ENCODE peak calls at places on chromosomes 16 and 17, in four cellular contexts. U is sigmoid colon, Z is right lobe of liver, E is HepG2. J is an unnamed sample. For H3K4me1, the result is how much of the 10 kb centered on the place peaks cover.

GRCh38 chr17:28090551-28090950 is 48.1 kb downstream of the NLK start:
- DNase-seq in E (no peak), U (no peak), Z (no peak), J (no peak)

GRCh38 chr17:57832711-57833596 is 16.9 kb downstream of the MRPS23 start:
- DNase-seq in E (peak), Z (no peak), U (peak), J (no peak)

GRCh38 chr17:4901648-4902344 is 1.1 kb downstream of the CHRNE start:
- DNase-seq in Z (peak), E (no peak), U (no peak), J (no peak)

GRCh38 chr16:67167588-67167987 is 2.8 kb upstream of the NOL3 start:
- DNase-seq in U (no peak), E (no peak), Z (peak), J (no peak)

GRCh38 chr16:50531359-50531758 is 16.8 kb upstream of the NKD1 start:
- DNase-seq in E (no peak), Z (no peak), U (no peak), J (no peak)

GRCh38 chr16:81917375-81917774 is 93.9 kb downstream of the SDR42E1 start:
- DNase-seq in E (no peak), Z (no peak), U (peak), J (no peak)

GRCh38 chr16:13036600-13036999 is 135.2 kb downstream of the SHISA9 start:
- DNase-seq in E (peak), Z (no peak), U (no peak), J (no peak)

GRCh38 chr16:30069575-30070462 is 4.3 kb downstream of the ALDOA start:
- DNase-seq in Z (no peak), U (peak), E (no peak), J (peak)

GRCh38 chr17:48519427-48519826 is 11.4 kb downstream of the HOXB1 start:
- DNase-seq in Z (no peak), U (no peak), E (no peak), J (no peak)

GRCh38 chr17:1592751-1593629 is 30.4 kb upstream of the PITPNA start:
- DNase-seq in U (no peak), E (peak), Z (no peak), J (no peak)

GRCh38 chr16:73058616-73059409 is 10.9 kb upstream of the ZFHX3 start:
- DNase-seq in Z (peak), U (peak), E (no peak), J (no peak)

GRCh38 chr17:37742114-37742761 is 2.6 kb downstream of the HNF1B start:
- DNase-seq in U (no peak), E (no peak), Z (peak), J (no peak)

GRCh38 chr17:225551-225950 is 44.1 kb upstream of the DOC2B start:
- DNase-seq in Z (peak), E (no peak), U (peak), J (peak)

GRCh38 chr16:20004931-20005330 is 68.8 kb downstream of the GPR139 start:
- DNase-seq in Z (no peak), E (peak), U (no peak), J (no peak)

GRCh38 chr17:75124041-75124818 is 7.3 kb downstream of the NT5C start:
- DNase-seq in Z (peak), E (peak), U (no peak), J (peak)

GRCh38 chr17:40433551-40434384 is 9.5 kb upstream of the IGFBP4 start:
- DNase-seq in Z (no peak), U (peak), E (no peak), J (peak)

GRCh38 chr17:36683387-36683786 is 82.0 kb downstream of the MRM1 start:
- DNase-seq in Z (no peak), E (no peak), U (no peak), J (no peak)

GRCh38 chr17:49518346-49519078 is 23.4 kb downstream of the NGFR start:
- DNase-seq in E (no peak), U (no peak), Z (no peak), J (no peak)

GRCh38 chr16:59573528-59574271 is 839.6 kb upstream of the GOT2 start:
- DNase-seq in Z (no peak), E (no peak), U (no peak), J (no peak)

GRCh38 chr17:63075969-63076368 is 109.9 kb downstream of the TANC2 start:
- DNase-seq in U (no peak), E (no peak), Z (no peak), J (no peak)

GRCh38 chr17:49830605-49831004 is 17.3 kb downstream of the TAC4 start:
- DNase-seq in U (no peak), Z (no peak), E (no peak), J (no peak)

GRCh38 chr17:67125417-67125816 is 81.1 kb downstream of the CACNG1 start:
- DNase-seq in U (no peak), Z (no peak), E (no peak), J (no peak)

GRCh38 chr16:62283-62682 is 8.7 kb downstream of the SNRNP25 start:
- DNase-seq in U (peak), E (no peak), Z (peak), J (no peak)

GRCh38 chr17:38572665-38573365 is 32.9 kb downstream of the SRCIN1 start:
- DNase-seq in Z (no peak), E (no peak), U (no peak), J (no peak)

GRCh38 chr17:69414408-69415274 is at the start of gene MAP2K6:
- DNase-seq in Z (peak), E (peak), U (peak), J (peak)

GRCh38 chr17:4005296-4006164 is 41.3 kb upstream of the ATP2A3 start:
- DNase-seq in E (no peak), Z (no peak), U (no peak), J (no peak)

GRCh38 chr16:23948949-23949392 is 113.2 kb downstream of the PRKCB start:
- DNase-seq in U (no peak), E (no peak), Z (no peak), J (no peak)

GRCh38 chr16:17369441-17369951 is 101.3 kb downstream of the XYLT1 start:
- DNase-seq in E (no peak), Z (peak), U (no peak), J (no peak)

GRCh38 chr16:71311553-71312158 is 22.5 kb upstream of the CMTR2 start:
- DNase-seq in E (peak), U (no peak), Z (no peak), J (no peak)

GRCh38 chr16:69131749-69132423 is 502 bp downstream of the CHTF8 start:
- DNase-seq in E (peak), Z (peak), U (peak), J (peak)

GRCh38 chr16:2866422-2866821 is 8.5 kb upstream of the PRSS22 start:
- DNase-seq in E (no peak), Z (no peak), U (no peak), J (no peak)

GRCh38 chr16:78309763-78310162 is 210.3 kb downstream of the WWOX start:
- DNase-seq in U (no peak), E (no peak), Z (no peak), J (no peak)
- H3K4me1 ChIP-seq in U (under half), E (under half), Z (under half), J (under half)

GRCh38 chr16:1681032-1681431 is 3.0 kb downstream of the JPT2 start:
- DNase-seq in E (no peak), U (no peak), Z (no peak), J (no peak)
- H3K27ac ChIP-seq in E (no peak), U (no peak), Z (no peak), J (peak)

DNA sequence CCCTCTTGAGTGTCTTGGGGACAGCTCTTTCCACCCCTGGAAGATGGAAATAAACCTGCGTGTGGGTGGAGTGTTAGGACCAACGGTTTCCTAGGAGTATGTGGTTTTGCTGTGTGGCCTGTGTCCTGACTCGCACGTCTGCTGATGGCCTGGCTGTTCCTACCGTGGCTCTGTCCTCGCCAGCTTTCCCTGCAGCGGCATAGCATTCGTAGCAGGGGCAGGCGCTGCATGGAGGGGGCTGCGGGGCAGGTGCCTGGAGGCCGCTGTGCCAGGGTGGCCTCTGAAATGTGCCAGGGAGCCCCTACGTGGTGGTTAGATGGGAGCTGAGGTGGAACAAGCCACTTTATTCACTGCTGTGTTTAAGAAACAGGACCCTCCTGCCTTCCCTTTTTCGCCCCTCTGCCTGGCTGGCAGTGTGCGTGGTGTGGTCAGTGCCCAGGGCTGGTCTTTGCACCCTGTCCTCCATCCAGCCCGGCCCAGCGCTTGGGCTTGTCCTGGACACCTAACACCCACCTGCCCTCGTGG is 10.6 kb downstream of the SLC16A3 start:
- DNase-seq in U (no peak), E (no peak), Z (peak), J (no peak)
- H3K4me1 ChIP-seq in U (half or more), E (half or more), Z (half or more), J (half or more)

GRCh38 chr17:54983260-54983659 is 14.7 kb downstream of the STXBP4 start:
- DNase-seq in E (no peak), Z (no peak), U (no peak), J (no peak)
- H3K27ac ChIP-seq in E (no peak), Z (no peak), U (no peak), J (no peak)

GRCh38 chr16:10308305-10309193 is 77.3 kb upstream of the ATF7IP2 start:
- DNase-seq in Z (no peak), U (no peak), E (peak), J (peak)

GRCh38 chr16:10312784-10313724 is 72.8 kb upstream of the ATF7IP2 start:
- DNase-seq in U (no peak), Z (no peak), E (peak), J (no peak)

GRCh38 chr16:10305912-10306311 is 79.9 kb upstream of the ATF7IP2 start:
- DNase-seq in Z (no peak), U (no peak), E (no peak), J (no peak)

GRCh38 chr16:10312023-10312422 is 73.8 kb upstream of the ATF7IP2 start:
- DNase-seq in U (no peak), Z (no peak), E (no peak), J (no peak)

DNA sequence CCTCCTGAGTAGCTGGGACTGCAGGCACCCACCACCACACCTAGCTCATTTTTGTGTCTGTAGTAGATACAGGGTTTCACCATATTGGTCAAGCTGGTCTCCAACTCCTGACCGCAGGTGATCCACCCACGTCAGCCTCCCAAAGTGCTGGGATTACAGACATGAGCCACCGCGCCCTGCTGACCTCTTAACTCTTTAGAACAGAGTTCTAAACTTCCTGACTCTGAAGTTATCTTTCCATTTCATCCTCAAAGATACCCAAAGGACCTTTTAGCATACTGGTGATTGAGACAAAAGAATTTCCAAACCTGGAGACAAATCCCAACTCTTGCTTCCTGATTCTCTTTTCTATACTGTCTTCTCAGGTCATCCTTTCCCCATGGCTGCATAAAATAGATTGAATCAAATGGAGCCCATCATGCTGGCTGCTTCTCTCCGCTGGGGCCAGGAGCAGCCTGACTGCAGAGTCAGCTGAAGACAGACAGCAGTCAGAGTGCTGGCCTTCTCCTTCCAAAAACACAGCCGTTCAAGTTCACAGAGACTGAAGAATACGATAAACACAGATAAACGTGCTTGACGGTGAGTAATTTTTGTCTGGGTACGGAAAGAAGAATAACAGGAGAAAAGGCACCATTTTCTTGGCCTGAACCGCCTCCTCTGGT is 76.5 kb upstream of the ATF7IP2 start:
- DNase-seq in E (no peak), U (no peak), Z (no peak), J (no peak)
- H3K4me1 ChIP-seq in E (half or more), U (under half), Z (under half), J (under half)

DNA sequence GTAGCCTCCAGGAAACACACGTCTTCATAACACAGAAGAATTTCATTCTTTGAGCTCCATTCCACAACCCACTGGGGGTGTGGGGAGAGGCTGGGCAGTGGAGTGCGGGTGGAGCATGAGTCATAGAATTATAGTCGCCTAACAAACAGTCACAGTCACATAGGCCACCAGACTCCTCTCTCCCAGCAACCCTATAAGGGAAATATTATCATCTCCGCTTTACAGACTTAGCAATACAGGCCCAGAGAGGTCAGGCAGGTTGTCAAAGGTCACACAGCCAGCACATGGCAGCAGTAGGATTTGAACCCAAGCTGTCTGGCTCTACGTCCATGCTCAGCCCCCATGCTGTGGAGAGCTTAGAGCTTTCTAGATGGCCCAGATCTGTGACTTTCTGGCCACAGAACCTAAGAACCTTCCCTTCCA is 10.6 kb upstream of the LITAF start:
- DNase-seq in U (no peak), Z (peak), E (no peak), J (no peak)
- H3K27ac ChIP-seq in U (peak), Z (no peak), E (no peak), J (no peak)

GRCh38 chr17:31493656-31494155 is 102.2 kb downstream of the RAB11FIP4 start:
- DNase-seq in U (no peak), E (no peak), Z (no peak), J (no peak)
- H3K4me1 ChIP-seq in U (under half), E (half or more), Z (under half), J (under half)

J was measured in RWPE2.